ENCODE peak calls at places on chromosomes 7 and 10, in five cellular contexts. One of them, this sample, is unnamed.

GRCh38 chr7:7274782-7275181 is 92.4 kb downstream of the C1GALT1 start:
- DNase-seq in H1: no peak
- DNase-seq in K562: no peak
- DNase-seq in GM12878: no peak
- DNase-seq in HepG2: no peak
- DNase-seq in this sample: no peak

GRCh38 chr7:117949232-117949631 is 76.0 kb upstream of the CTTNBP2 start:
- DNase-seq in K562: no peak
- DNase-seq in HepG2: no peak
- DNase-seq in GM12878: no peak
- DNase-seq in H1: no peak
- DNase-seq in this sample: no peak

GRCh38 chr7:25852249-25852994 is 299.6 kb upstream of the NFE2L3 start:
- DNase-seq in H1: peak
- DNase-seq in K562: no peak
- DNase-seq in GM12878: no peak
- DNase-seq in HepG2: no peak
- DNase-seq in this sample: peak

GRCh38 chr7:2165610-2166594 is 66.8 kb downstream of the MAD1L1 start:
- DNase-seq in GM12878: peak
- DNase-seq in H1: no peak
- DNase-seq in K562: no peak
- DNase-seq in HepG2: no peak
- DNase-seq in this sample: no peak

GRCh38 chr7:100595188-100595587 is 7.0 kb upstream of the PCOLCE start:
- DNase-seq in GM12878: no peak
- DNase-seq in HepG2: no peak
- DNase-seq in H1: no peak
- DNase-seq in K562: no peak
- DNase-seq in this sample: no peak

GRCh38 chr10:66654861-66655260 is 271.0 kb upstream of the LRRTM3 start:
- DNase-seq in GM12878: no peak
- DNase-seq in H1: no peak
- DNase-seq in K562: no peak
- DNase-seq in HepG2: no peak
- DNase-seq in this sample: no peak

GRCh38 chr7:107891619-107892366 is 810 bp downstream of the DLD start:
- DNase-seq in K562: peak
- DNase-seq in HepG2: no peak
- DNase-seq in H1: no peak
- DNase-seq in GM12878: no peak
- DNase-seq in this sample: no peak

GRCh38 chr7:18425227-18425626 is 70.3 kb upstream of the HDAC9 start:
- DNase-seq in HepG2: no peak
- DNase-seq in GM12878: no peak
- DNase-seq in K562: no peak
- DNase-seq in H1: no peak
- DNase-seq in this sample: no peak

GRCh38 chr10:77906863-77907861 is 19.4 kb downstream of the DLG5 start:
- DNase-seq in GM12878: no peak
- DNase-seq in HepG2: no peak
- DNase-seq in K562: peak
- DNase-seq in H1: no peak
- DNase-seq in this sample: no peak

GRCh38 chr10:96096958-96097357 is 33.1 kb upstream of the ZNF518A start:
- DNase-seq in HepG2: no peak
- DNase-seq in K562: no peak
- DNase-seq in H1: no peak
- DNase-seq in GM12878: no peak
- DNase-seq in this sample: no peak

GRCh38 chr7:37901236-37901827 is 15.3 kb downstream of the SFRP4 start:
- DNase-seq in H1: no peak
- DNase-seq in K562: peak
- DNase-seq in HepG2: peak
- DNase-seq in GM12878: no peak
- DNase-seq in this sample: no peak

GRCh38 chr7:4073052-4073451 is 609.0 kb upstream of the FOXK1 start:
- DNase-seq in HepG2: no peak
- DNase-seq in H1: peak
- DNase-seq in K562: no peak
- DNase-seq in GM12878: no peak
- DNase-seq in this sample: no peak

GRCh38 chr7:62361-63116 is 129.8 kb upstream of the FAM20C start:
- DNase-seq in K562: no peak
- DNase-seq in H1: no peak
- DNase-seq in GM12878: no peak
- DNase-seq in HepG2: no peak
- DNase-seq in this sample: no peak

GRCh38 chr7:92028226-92028625 is 87.6 kb downstream of the AKAP9 start:
- DNase-seq in K562: no peak
- DNase-seq in HepG2: no peak
- DNase-seq in GM12878: no peak
- DNase-seq in H1: no peak
- DNase-seq in this sample: no peak

GRCh38 chr7:101717986-101718746 is 89.1 kb upstream of the MYL10 start:
- DNase-seq in H1: no peak
- DNase-seq in HepG2: peak
- DNase-seq in K562: no peak
- DNase-seq in GM12878: no peak
- DNase-seq in this sample: no peak

DNA sequence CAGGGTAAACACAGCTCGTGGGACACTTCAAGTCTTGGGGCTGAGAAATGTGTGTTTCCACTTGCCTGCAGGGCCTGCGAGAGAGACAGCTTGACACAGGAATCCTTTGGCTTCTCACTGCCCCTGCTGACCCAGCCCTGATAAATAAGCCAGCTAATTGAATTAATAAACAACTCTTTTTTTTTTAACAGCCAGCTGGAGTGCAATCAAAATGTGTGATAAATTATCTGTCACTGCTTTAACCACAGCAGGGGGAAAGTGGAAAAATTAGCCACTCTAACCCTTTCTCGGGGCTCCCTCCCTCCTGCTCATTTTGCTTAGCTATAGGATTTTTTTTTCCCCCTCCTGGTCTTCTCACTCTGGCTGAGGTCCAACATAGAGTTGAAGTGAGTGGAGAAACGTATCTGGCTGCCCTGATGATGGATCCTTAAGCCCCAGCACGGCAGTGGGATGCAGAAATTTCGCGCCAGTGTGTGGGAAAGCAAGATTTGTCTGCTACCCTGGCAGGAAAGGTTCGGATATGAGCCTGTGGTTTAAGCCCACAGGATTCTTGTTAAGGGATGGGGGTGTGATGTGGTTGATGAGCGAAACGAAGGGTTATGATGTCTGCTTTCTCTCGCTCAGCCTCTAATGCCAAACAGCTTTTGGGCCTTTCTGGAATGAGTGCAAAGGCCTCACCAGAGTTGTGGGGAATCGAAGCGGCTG is 173.8 kb downstream of the TRIL start:
- DNase-seq in HepG2: no peak
- DNase-seq in GM12878: no peak
- DNase-seq in H1: no peak
- DNase-seq in K562: no peak
- DNase-seq in this sample: no peak
- TF ChIP-seq ATF2 in HepG2: no peak
- TF ChIP-seq ATF2 in GM12878: no peak
- TF ChIP-seq ATF2 in H1: no peak
- TF ChIP-seq ATF2 in K562: no peak
- TF ChIP-seq ATF2 in this sample: no peak

DNA sequence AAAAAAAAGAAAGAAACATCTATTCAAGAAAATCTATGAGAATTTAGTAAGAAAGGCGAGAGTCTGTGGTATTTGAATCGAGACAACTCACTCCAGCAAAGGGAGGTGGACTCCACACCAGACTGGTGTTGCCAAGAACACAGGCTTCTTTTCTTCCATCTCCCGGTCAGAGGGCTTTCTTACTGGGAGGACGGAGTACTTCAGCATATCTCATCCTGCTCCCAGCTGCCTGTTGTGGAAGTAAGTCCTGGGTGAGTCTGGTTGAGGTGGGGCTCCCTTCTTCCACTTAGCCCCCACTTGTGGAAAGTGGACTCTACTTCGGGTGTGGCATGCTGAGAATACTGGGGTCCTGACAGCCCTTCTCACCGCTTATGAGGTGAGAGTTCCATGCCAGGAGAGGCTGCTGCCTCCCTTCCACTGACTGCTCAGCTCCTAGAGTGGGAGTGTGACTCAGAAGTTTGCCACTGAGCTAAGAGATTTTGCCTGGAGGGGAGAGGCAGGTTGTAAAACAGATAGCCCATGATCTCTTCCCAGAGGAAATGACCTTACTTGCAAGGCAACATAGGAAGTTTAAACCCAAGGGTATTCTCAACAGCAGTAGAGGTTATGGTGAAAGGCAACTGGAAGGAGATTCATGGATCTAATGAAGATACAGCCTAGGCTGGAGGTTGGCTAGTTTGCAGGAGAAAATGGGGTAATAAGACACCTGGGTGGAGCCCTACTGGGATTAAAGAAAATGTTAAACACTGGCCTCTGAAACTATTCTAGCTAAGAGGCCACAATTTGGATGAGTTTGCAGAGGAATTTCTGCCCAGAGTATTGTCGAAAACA is 3.5 kb upstream of the NACAD start:
- DNase-seq in HepG2: no peak
- DNase-seq in GM12878: no peak
- DNase-seq in H1: no peak
- DNase-seq in K562: peak
- DNase-seq in this sample: no peak
- TF ChIP-seq ATF2 in HepG2: no peak
- TF ChIP-seq ATF2 in GM12878: no peak
- TF ChIP-seq ATF2 in H1: no peak
- TF ChIP-seq ATF2 in K562: no peak
- TF ChIP-seq ATF2 in this sample: no peak

GRCh38 chr7:158445421-158446175 is 142.0 kb downstream of the PTPRN2 start:
- DNase-seq in HepG2: no peak
- DNase-seq in K562: no peak
- DNase-seq in H1: no peak
- DNase-seq in GM12878: no peak
- DNase-seq in this sample: peak

GRCh38 chr7:158447206-158448171 is 140.1 kb downstream of the PTPRN2 start:
- DNase-seq in GM12878: no peak
- DNase-seq in H1: no peak
- DNase-seq in HepG2: no peak
- DNase-seq in K562: no peak
- DNase-seq in this sample: no peak

GRCh38 chr7:158446706-158447105 is 140.9 kb downstream of the PTPRN2 start:
- DNase-seq in K562: no peak
- DNase-seq in HepG2: no peak
- DNase-seq in H1: no peak
- DNase-seq in GM12878: no peak
- DNase-seq in this sample: no peak

GRCh38 chr7:158444501-158445420 is 142.9 kb downstream of the PTPRN2 start:
- DNase-seq in K562: no peak
- DNase-seq in H1: no peak
- DNase-seq in HepG2: no peak
- DNase-seq in GM12878: no peak
- DNase-seq in this sample: no peak

GRCh38 chr7:158446281-158446680 is 141.3 kb downstream of the PTPRN2 start:
- DNase-seq in K562: no peak
- DNase-seq in H1: no peak
- DNase-seq in GM12878: no peak
- DNase-seq in HepG2: no peak
- DNase-seq in this sample: no peak
- TF ChIP-seq ATF2 in K562: no peak
- TF ChIP-seq ATF2 in H1: no peak
- TF ChIP-seq ATF2 in GM12878: no peak
- TF ChIP-seq ATF2 in HepG2: no peak
- TF ChIP-seq ATF2 in this sample: no peak

GRCh38 chr10:12965571-12965970 is 35.9 kb downstream of the CCDC3 start:
- DNase-seq in H1: no peak
- DNase-seq in HepG2: no peak
- DNase-seq in GM12878: no peak
- DNase-seq in K562: no peak
- DNase-seq in this sample: no peak
- TF ChIP-seq ATF2 in H1: no peak
- TF ChIP-seq ATF2 in HepG2: no peak
- TF ChIP-seq ATF2 in GM12878: no peak
- TF ChIP-seq ATF2 in K562: no peak
- TF ChIP-seq ATF2 in this sample: no peak

GRCh38 chr10:114623661-114624294 is 34.3 kb downstream of the ABLIM1 start:
- DNase-seq in H1: no peak
- DNase-seq in GM12878: no peak
- DNase-seq in HepG2: peak
- DNase-seq in K562: no peak
- DNase-seq in this sample: no peak

GRCh38 chr10:114624422-114624821 is 33.7 kb downstream of the ABLIM1 start:
- DNase-seq in GM12878: no peak
- DNase-seq in K562: no peak
- DNase-seq in HepG2: no peak
- DNase-seq in H1: no peak
- DNase-seq in this sample: no peak

GRCh38 chr10:114626841-114627240 is 31.2 kb downstream of the ABLIM1 start:
- DNase-seq in GM12878: no peak
- DNase-seq in HepG2: no peak
- DNase-seq in K562: no peak
- DNase-seq in H1: no peak
- DNase-seq in this sample: no peak

GRCh38 chr10:114623155-114623554 is 34.9 kb downstream of the ABLIM1 start:
- DNase-seq in K562: no peak
- DNase-seq in GM12878: no peak
- DNase-seq in H1: no peak
- DNase-seq in HepG2: peak
- DNase-seq in this sample: no peak

GRCh38 chr10:114624941-114625780 is 32.9 kb downstream of the ABLIM1 start:
- DNase-seq in K562: no peak
- DNase-seq in H1: no peak
- DNase-seq in GM12878: no peak
- DNase-seq in HepG2: peak
- DNase-seq in this sample: no peak
- TF ChIP-seq ATF2 in K562: no peak
- TF ChIP-seq ATF2 in H1: no peak
- TF ChIP-seq ATF2 in GM12878: no peak
- TF ChIP-seq ATF2 in HepG2: no peak
- TF ChIP-seq ATF2 in this sample: no peak

GRCh38 chr10:103854265-103854686 is 1.1 kb downstream of the SH3PXD2A start:
- DNase-seq in K562: no peak
- DNase-seq in H1: peak
- DNase-seq in HepG2: peak
- DNase-seq in GM12878: no peak
- DNase-seq in this sample: peak

GRCh38 chr10:103855852-103856496 is 598 bp upstream of the SH3PXD2A start:
- DNase-seq in HepG2: peak
- DNase-seq in H1: peak
- DNase-seq in K562: no peak
- DNase-seq in GM12878: no peak
- DNase-seq in this sample: no peak

GRCh38 chr10:103856497-103857175 is 1.3 kb upstream of the SH3PXD2A start:
- DNase-seq in K562: no peak
- DNase-seq in H1: no peak
- DNase-seq in GM12878: no peak
- DNase-seq in HepG2: peak
- DNase-seq in this sample: no peak

GRCh38 chr10:103854687-103855423 is 521 bp downstream of the SH3PXD2A start:
- DNase-seq in H1: peak
- DNase-seq in GM12878: no peak
- DNase-seq in K562: no peak
- DNase-seq in HepG2: no peak
- DNase-seq in this sample: peak

GRCh38 chr10:103855424-103855823 is at the start of gene SH3PXD2A:
- DNase-seq in K562: no peak
- DNase-seq in H1: peak
- DNase-seq in GM12878: no peak
- DNase-seq in HepG2: peak
- DNase-seq in this sample: peak
- TF ChIP-seq ATF2 in K562: no peak
- TF ChIP-seq ATF2 in H1: no peak
- TF ChIP-seq ATF2 in GM12878: no peak
- TF ChIP-seq ATF2 in HepG2: no peak
- TF ChIP-seq ATF2 in this sample: no peak

GRCh38 chr10:43689955-43690771 is 41.5 kb upstream of the ZNF32 start:
- DNase-seq in HepG2: peak
- DNase-seq in H1: peak
- DNase-seq in K562: peak
- DNase-seq in GM12878: no peak
- DNase-seq in this sample: peak
- TF ChIP-seq ATF2 in HepG2: no peak
- TF ChIP-seq ATF2 in H1: no peak
- TF ChIP-seq ATF2 in K562: no peak
- TF ChIP-seq ATF2 in GM12878: no peak
- TF ChIP-seq ATF2 in this sample: no peak

This sample was measured in WTC11.